ENCODE peak calls at places on chromosomes 3 and 15, in six cellular contexts. M, Y, J, S, P and N are unnamed samples.

GRCh38 chr3:114519415-114519814 is 225.6 kb downstream of the TIGIT start:
- DNase-seq in Y (no peak), P (no peak), S (no peak), J (no peak), M (peak; percentile 47), N (no peak)

GRCh38 chr15:80404719-80405553 is 754 bp downstream of the ARNT2 start:
- DNase-seq in P (no peak), Y (peak; percentile 55), J (no peak), S (no peak), M (peak; percentile 48), N (peak; percentile 38)

GRCh38 chr15:98720036-98720435 is 71.7 kb downstream of the IGF1R start:
- DNase-seq in Y (no peak), S (no peak), P (no peak), J (no peak), M (no peak), N (no peak)

GRCh38 chr3:160564949-160565441 is 376 bp downstream of the KPNA4 start:
- DNase-seq in J (no peak), P (no peak), Y (peak; percentile 35), S (peak; percentile 47), M (peak; percentile 61), N (no peak)

GRCh38 chr3:23575697-23576096 is 230.1 kb upstream of the UBE2E1 start:
- DNase-seq in Y (no peak), J (no peak), P (no peak), M (no peak), S (no peak), N (no peak)

GRCh38 chr15:92140802-92141201 is 252.9 kb upstream of the ST8SIA2 start:
- DNase-seq in Y (no peak), M (no peak), P (no peak), S (no peak), J (no peak), N (no peak)

GRCh38 chr3:81622395-81622794 is 139.1 kb downstream of the GBE1 start:
- DNase-seq in M (no peak), S (no peak), P (no peak), Y (no peak), J (no peak), N (no peak)

GRCh38 chr3:132637590-132637989 is 22.0 kb downstream of the ACAD11 start:
- DNase-seq in S (no peak), Y (no peak), J (no peak), M (no peak), P (no peak), N (no peak)

GRCh38 chr3:65955792-65956477 is 82.8 kb downstream of the MAGI1 start:
- DNase-seq in Y (no peak), M (no peak), P (no peak), S (no peak), J (no peak), N (no peak)

GRCh38 chr3:130473416-130473815 is 43.6 kb upstream of the COL6A6 start:
- DNase-seq in J (no peak), P (no peak), S (no peak), Y (no peak), M (no peak), N (no peak)

GRCh38 chr3:143064777-143065176 is 54.8 kb upstream of the CHST2 start:
- DNase-seq in J (no peak), Y (no peak), P (no peak), S (no peak), M (no peak), N (no peak)

GRCh38 chr3:62335196-62335595 is 38.2 kb downstream of the FEZF2 start:
- DNase-seq in M (no peak), S (no peak), P (no peak), J (no peak), Y (no peak), N (no peak)

GRCh38 chr15:82680200-82681102 is 29.2 kb downstream of the AP3B2 start:
- DNase-seq in J (peak; percentile 77), Y (no peak), P (peak; percentile 81), S (peak; percentile 13), M (peak; percentile 58), N (no peak)

GRCh38 chr15:57667171-57667924 is 39.2 kb upstream of the POLR2M start:
- DNase-seq in Y (no peak), M (no peak), S (no peak), J (no peak), P (no peak), N (no peak)

GRCh38 chr3:129654126-129654525 is 47.6 kb upstream of the PLXND1 start:
- DNase-seq in J (no peak), Y (no peak), S (no peak), M (no peak), P (no peak), N (no peak)

GRCh38 chr15:101501703-101502373 is 12.3 kb upstream of the PCSK6 start:
- DNase-seq in M (peak; percentile 30), S (no peak), J (peak; percentile 15), Y (no peak), P (peak; percentile 47), N (peak; percentile 70)

GRCh38 chr15:76162784-76163428 is 103.1 kb downstream of the TMEM266 start:
- DNase-seq in S (no peak), P (no peak), J (no peak), M (no peak), Y (no peak), N (no peak)

GRCh38 chr3:111764645-111765091 is 94.4 kb upstream of the PHLDB2 start:
- DNase-seq in S (no peak), P (no peak), J (no peak), M (no peak), Y (no peak), N (no peak)

GRCh38 chr3:187739125-187739560 is 6.1 kb downstream of the BCL6 start:
- DNase-seq in S (peak; percentile 15), J (no peak), Y (no peak), P (peak; percentile 58), M (peak; percentile 49), N (peak; percentile 70)

GRCh38 chr15:62241135-62241770 is 76.2 kb upstream of the C2CD4B start:
- DNase-seq in J (no peak), Y (no peak), M (peak; percentile 5), S (no peak), P (no peak), N (no peak)

GRCh38 chr3:42355612-42356011 is 54.8 kb downstream of the LYZL4 start:
- DNase-seq in Y (no peak), P (no peak), J (no peak), M (no peak), S (no peak), N (no peak)

GRCh38 chr3:63364495-63364894 is 86.4 kb downstream of the SYNPR start:
- DNase-seq in S (no peak), P (no peak), Y (no peak), M (no peak), J (no peak), N (no peak)

GRCh38 chr15:31340591-31340990 is 14.0 kb downstream of the KLF13 start:
- DNase-seq in M (no peak), P (peak; percentile 29), S (no peak), J (no peak), Y (no peak), N (no peak)

GRCh38 chr15:31341036-31341435 is 14.4 kb downstream of the KLF13 start:
- DNase-seq in P (peak; percentile 45), M (no peak), J (no peak), S (no peak), Y (no peak), N (no peak)

GRCh38 chr15:31339558-31339895 is 12.9 kb downstream of the KLF13 start:
- DNase-seq in S (no peak), P (no peak), M (no peak), Y (no peak), J (peak; percentile 52), N (no peak)

GRCh38 chr15:31338879-31339557 is 12.4 kb downstream of the KLF13 start:
- DNase-seq in J (peak; percentile 90), Y (no peak), S (peak; percentile 59), P (no peak), M (no peak), N (no peak)

GRCh38 chr15:31340047-31340446 is 13.4 kb downstream of the KLF13 start:
- DNase-seq in S (no peak), Y (no peak), P (peak; percentile 18), M (no peak), J (no peak), N (no peak)
- H3K27ac ChIP-seq in S (no peak overlapping the region), Y (peak overlapping the region; percentile 85), P (peak overlapping the region; percentile 46), M (no peak overlapping the region), J (peak overlapping the region; percentile 93), N (peak overlapping the region; percentile 91)

GRCh38 chr3:51620543-51620942 is 50.5 kb upstream of the TEX264 start:
- DNase-seq in S (no peak), J (no peak), M (no peak), Y (no peak), P (no peak), N (no peak)
- H3K27ac ChIP-seq in S (no peak overlapping the region), J (no peak overlapping the region), M (no peak overlapping the region), Y (no peak overlapping the region), P (no peak overlapping the region), N (no peak overlapping the region)

GRCh38 chr15:32642667-32643425 is 1.3 kb downstream of the SCG5 start:
- DNase-seq in S (no peak), P (no peak), M (no peak), J (no peak), Y (no peak), N (no peak)

GRCh38 chr15:32641517-32642059 is at the start of gene SCG5:
- DNase-seq in M (peak; percentile 48), Y (peak; percentile 64), J (no peak), S (no peak), P (no peak), N (peak; percentile 55)

GRCh38 chr15:32646304-32646703 is 4.8 kb downstream of the SCG5 start:
- DNase-seq in P (no peak), Y (no peak), J (no peak), S (no peak), M (no peak), N (no peak)

GRCh38 chr15:32649336-32649735 is 7.8 kb downstream of the SCG5 start:
- DNase-seq in M (no peak), S (no peak), Y (no peak), J (no peak), P (no peak), N (no peak)

DNA sequence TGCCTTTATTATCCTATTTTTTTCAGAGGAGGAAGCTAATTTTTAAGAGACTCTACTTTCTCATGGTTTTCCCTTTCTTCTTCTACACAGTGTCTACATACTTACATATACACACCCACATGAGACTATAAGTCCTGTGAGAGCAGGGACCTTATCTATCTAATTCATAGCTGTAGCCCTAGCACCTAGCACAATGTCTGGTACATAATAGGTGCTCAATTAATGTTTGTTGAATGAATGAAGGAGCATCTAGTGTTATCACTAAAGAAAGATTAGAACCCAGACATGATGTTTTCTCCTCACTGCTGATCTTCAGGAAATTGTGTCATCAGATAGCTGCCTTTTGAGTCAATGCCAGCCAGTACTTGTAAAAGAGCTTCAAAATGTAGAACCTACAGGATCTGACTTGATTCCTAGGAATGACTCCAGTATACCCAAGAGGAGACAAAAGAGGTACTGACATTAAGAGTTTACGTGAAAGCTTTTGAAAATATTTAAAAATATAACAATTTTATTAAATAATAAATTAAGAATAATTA is 2.5 kb downstream of the SCG5 start:
- DNase-seq in M (no peak), S (no peak), P (no peak), J (no peak), Y (no peak), N (no peak)
- H3K27ac ChIP-seq in M (no peak overlapping the region), S (no peak overlapping the region), P (no peak overlapping the region), J (no peak overlapping the region), Y (no peak overlapping the region), N (no peak overlapping the region)

DNA sequence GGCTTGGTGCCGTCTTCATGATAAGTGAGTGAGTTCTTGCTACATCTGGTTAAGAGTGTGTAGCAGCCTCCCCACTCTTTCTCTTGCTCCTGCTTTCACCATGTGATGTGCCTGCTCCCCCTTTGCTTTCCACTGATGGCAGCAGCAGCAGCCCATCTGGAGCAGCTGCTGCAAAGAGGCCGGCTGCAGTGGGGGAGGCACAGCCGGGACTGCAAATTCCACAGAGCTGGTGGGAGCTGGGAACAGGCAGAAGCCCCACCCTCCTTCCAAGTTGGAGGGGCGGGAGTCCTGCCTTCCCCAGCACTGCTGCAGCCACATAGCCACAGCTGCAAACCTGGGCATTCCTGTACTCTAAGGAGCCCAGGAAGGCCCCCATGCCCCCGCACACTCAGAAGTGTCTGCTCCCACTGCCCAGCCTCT is 62.8 kb upstream of the IMPG2 start:
- DNase-seq in M (peak; percentile 11), J (no peak), S (no peak), Y (no peak), P (no peak), N (no peak)
- H3K27ac ChIP-seq in M (no peak overlapping the region), J (no peak overlapping the region), S (no peak overlapping the region), Y (no peak overlapping the region), P (no peak overlapping the region), N (no peak overlapping the region)